ENCODE peak calls at places on chromosome 18, in six cellular contexts. H is stimulated activated naive CD8-positive, alpha-beta T cell treated with anti-CD3 and anti-CD28 coated beads, Interleukin-15, Interleukin-2, amounts not matched to agents 100 U/mL and 50 U/mL, for 24 hours; K is hypothalamus; L is stimulated activated CD4-positive, alpha-beta T cell treated with anti-CD3 and anti-CD28 coated beads, TNF-alpha, amount 100 ng/mL, for 1 hour; Z is activated naive CD4-positive, alpha-beta T cell treated with Interleukin-2 at 50 U/mL for 16 hours; B is IMR-90. Q is an unnamed sample.

GRCh38 chr18:26771524-26771923 is 94.0 kb downstream of the AQP4 start:
- DNase-seq in H (no peak), L (no peak), Z (no peak), K (no peak), B (no peak), Q (no peak)

GRCh38 chr18:22932885-22933205 is 283 bp upstream of the RBBP8 start:
- DNase-seq in Z (no peak), K (no peak), L (no peak), B (no peak), H (no peak), Q (no peak)

GRCh38 chr18:29163596-29163995 is 986.7 kb upstream of the CDH2 start:
- DNase-seq in K (no peak), Z (no peak), B (no peak), H (no peak), L (no peak), Q (no peak)

GRCh38 chr18:6752200-6752873 is 22.8 kb downstream of the ARHGAP28 start:
- DNase-seq in H (no peak), B (peak), K (no peak), Z (no peak), L (no peak), Q (no peak)

GRCh38 chr18:26357960-26358359 is 131.7 kb downstream of the TAF4B start:
- DNase-seq in Z (no peak), K (no peak), B (no peak), L (no peak), H (no peak), Q (no peak)

GRCh38 chr18:59697236-59697932 is at the start of gene CCBE1:
- DNase-seq in K (no peak), B (peak), H (peak), L (peak), Z (peak), Q (peak)

GRCh38 chr18:8959551-8960135 is 142.9 kb upstream of the NDUFV2 start:
- DNase-seq in K (no peak), Z (no peak), L (no peak), H (no peak), B (no peak), Q (no peak)

GRCh38 chr18:37019157-37019571 is 190.2 kb downstream of the KIAA1328 start:
- DNase-seq in B (peak), K (no peak), Z (no peak), L (no peak), H (no peak), Q (no peak)

GRCh38 chr18:34710430-34711386 is 610 bp downstream of the DTNA start:
- DNase-seq in H (no peak), L (no peak), Z (no peak), K (no peak), B (peak), Q (no peak)